ENCODE peak calls at places on chromosomes 11 and 22, in nine cellular contexts. T, O, V, G, C, I, Y, J and K are unnamed samples.

GRCh38 chr22:33766056-33766455 is 154.2 kb downstream of the LARGE1 start:
- DNase-seq in T (no peak), O (no peak), V (no peak), G (no peak), C (no peak), I (no peak), Y (no peak), J (no peak), K (no peak)

GRCh38 chr11:121035169-121035755 is 11.4 kb downstream of the TBCEL start:
- DNase-seq in T (no peak), O (no peak), V (no peak), G (no peak), C (no peak), I (no peak), Y (no peak), J (no peak), K (no peak)

GRCh38 chr11:132111781-132112380 is 741.5 kb downstream of the NTM start:
- DNase-seq in T (no peak), O (no peak), V (no peak), G (peak; percentile 41), C (no peak), I (peak; percentile 90), Y (no peak), J (no peak), K (no peak)

GRCh38 chr22:49614966-49615965 is 212.4 kb downstream of the BRD1 start:
- DNase-seq in T (no peak), O (no peak), V (no peak), G (no peak), C (no peak), I (no peak), Y (no peak), J (peak; percentile 50), K (no peak)

GRCh38 chr22:40345801-40346177 is 511 bp upstream of the ADSL start:
- DNase-seq in T (peak; percentile 52), O (peak; percentile 43), V (peak; percentile 35), G (no peak), C (no peak), I (no peak), Y (no peak), J (peak; percentile 74), K (peak; percentile 39)

GRCh38 chr11:75667268-75667830 is 1.5 kb downstream of the MAP6 start:
- DNase-seq in T (no peak), O (no peak), V (no peak), G (no peak), C (no peak), I (no peak), Y (no peak), J (peak; percentile 71), K (no peak)

GRCh38 chr11:27485930-27486773 is 13.6 kb upstream of the LGR4 start:
- DNase-seq in T (peak; percentile 12), O (peak; percentile 22), V (no peak), G (peak; percentile 51), C (no peak), I (peak; percentile 45), Y (no peak), J (no peak), K (no peak)

GRCh38 chr11:65425105-65425970 is 2.7 kb downstream of the NEAT1 start:
- DNase-seq in T (peak; percentile 87), O (peak; percentile 81), V (peak; percentile 66), G (no peak), C (no peak), I (peak; percentile 76), Y (no peak), J (peak; percentile 64), K (peak; percentile 74)

GRCh38 chr22:25497269-25497668 is 67.2 kb upstream of the GRK3 start:
- DNase-seq in T (no peak), O (no peak), V (no peak), G (no peak), C (no peak), I (peak; percentile 32), Y (no peak), J (no peak), K (no peak)